ENCODE peak calls at places on chromosomes 5 and 9, in six cellular contexts. One of them, this sample, is unnamed.

GRCh38 chr5:76081811-76082783 is 1.1 kb upstream of the SV2C start:
- DNase-seq in PC-3: no peak
- DNase-seq in fibroblast of lung: no peak
- DNase-seq in MM.1S: no peak
- DNase-seq in mammary epithelial cell: no peak
- DNase-seq in keratinocyte: no peak
- DNase-seq in this sample: no peak

GRCh38 chr5:153562189-153562588 is 71.7 kb downstream of the GRIA1 start:
- DNase-seq in PC-3: peak; percentile 73
- DNase-seq in fibroblast of lung: peak; percentile 48
- DNase-seq in MM.1S: no peak
- DNase-seq in mammary epithelial cell: peak; percentile 72
- DNase-seq in keratinocyte: no peak
- DNase-seq in this sample: no peak

GRCh38 chr9:132583584-132584304 is 1.3 kb downstream of the BARHL1 start:
- DNase-seq in PC-3: no peak
- DNase-seq in fibroblast of lung: no peak
- DNase-seq in MM.1S: no peak
- DNase-seq in mammary epithelial cell: no peak
- DNase-seq in keratinocyte: no peak
- DNase-seq in this sample: no peak

GRCh38 chr5:107658528-107658927 is 12.2 kb downstream of the EFNA5 start:
- DNase-seq in PC-3: no peak
- DNase-seq in fibroblast of lung: no peak
- DNase-seq in MM.1S: no peak
- DNase-seq in mammary epithelial cell: no peak
- DNase-seq in keratinocyte: no peak
- DNase-seq in this sample: no peak

GRCh38 chr5:83911367-83911919 is 190.8 kb upstream of the HAPLN1 start:
- DNase-seq in PC-3: no peak
- DNase-seq in fibroblast of lung: no peak
- DNase-seq in MM.1S: no peak
- DNase-seq in mammary epithelial cell: no peak
- DNase-seq in keratinocyte: no peak
- DNase-seq in this sample: no peak

GRCh38 chr5:40429258-40430111 is 250.2 kb upstream of the PTGER4 start:
- DNase-seq in PC-3: peak; percentile 86
- DNase-seq in fibroblast of lung: peak; percentile 28
- DNase-seq in MM.1S: no peak
- DNase-seq in mammary epithelial cell: peak; percentile 80
- DNase-seq in keratinocyte: no peak
- DNase-seq in this sample: no peak

GRCh38 chr5:121987685-121988073 is 25.9 kb downstream of the SRFBP1 start:
- DNase-seq in PC-3: peak; percentile 45
- DNase-seq in fibroblast of lung: peak; percentile 50
- DNase-seq in MM.1S: no peak
- DNase-seq in mammary epithelial cell: no peak
- DNase-seq in keratinocyte: no peak
- DNase-seq in this sample: no peak

GRCh38 chr5:177094224-177095087 is 7.7 kb downstream of the FGFR4 start:
- DNase-seq in PC-3: no peak
- DNase-seq in fibroblast of lung: peak; percentile 98
- DNase-seq in MM.1S: no peak
- DNase-seq in mammary epithelial cell: no peak
- DNase-seq in keratinocyte: no peak
- DNase-seq in this sample: no peak

GRCh38 chr9:2725126-2725525 is 7.8 kb downstream of the KCNV2 start:
- DNase-seq in PC-3: no peak
- DNase-seq in fibroblast of lung: no peak
- DNase-seq in MM.1S: no peak
- DNase-seq in mammary epithelial cell: no peak
- DNase-seq in keratinocyte: no peak
- DNase-seq in this sample: no peak

DNA sequence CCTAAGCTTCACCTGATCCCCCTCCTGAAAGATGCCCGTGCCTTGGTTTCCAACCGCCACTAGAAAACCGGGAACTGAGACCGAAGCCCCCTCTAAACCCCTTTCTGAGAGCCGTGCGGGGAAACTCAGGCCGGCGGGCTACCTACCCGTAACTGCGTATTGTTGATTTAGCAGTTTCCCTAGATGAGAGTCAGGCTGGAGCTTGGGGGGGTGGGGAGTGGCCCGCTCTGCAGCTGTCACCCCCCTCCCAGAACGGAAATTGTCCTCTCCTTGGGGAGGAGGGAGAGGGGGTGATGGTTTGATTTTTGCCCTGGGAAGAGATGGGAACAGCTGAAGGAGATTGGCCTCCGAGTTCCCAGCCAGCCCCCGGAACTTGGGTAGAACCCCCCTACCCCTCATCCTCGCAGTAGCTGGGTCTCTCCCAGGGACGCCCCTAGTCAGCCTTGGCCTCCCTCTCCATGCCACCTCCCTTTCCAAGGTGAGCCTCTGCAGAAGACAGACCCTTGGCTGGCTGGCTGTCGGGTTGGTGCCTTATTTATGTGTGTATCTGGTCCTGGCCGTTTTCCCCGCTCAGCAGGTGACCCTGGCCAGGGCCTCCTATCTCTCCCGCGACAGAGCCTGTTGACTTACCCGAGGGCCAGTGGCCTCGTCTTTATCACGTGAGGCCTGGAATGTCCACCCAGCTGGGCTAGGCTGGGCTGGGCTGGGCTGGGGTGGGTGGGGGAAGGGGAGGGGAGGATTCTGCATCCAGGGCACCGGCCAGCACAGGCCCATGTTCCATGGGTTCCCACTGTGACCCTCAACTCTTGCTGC is 2.7 kb downstream of the CXXC5 start:
- DNase-seq in PC-3: no peak
- DNase-seq in fibroblast of lung: no peak
- DNase-seq in MM.1S: no peak
- DNase-seq in mammary epithelial cell: no peak
- DNase-seq in keratinocyte: no peak
- DNase-seq in this sample: no peak
- TF ChIP-seq EZH2 in PC-3: no peak
- TF ChIP-seq EZH2 in fibroblast of lung: no peak
- TF ChIP-seq EZH2 in MM.1S: no peak
- TF ChIP-seq EZH2 in mammary epithelial cell: no peak
- TF ChIP-seq EZH2 in keratinocyte: no peak
- TF ChIP-seq EZH2 in this sample: no peak

GRCh38 chr5:79873216-79873615 is 117.8 kb downstream of the MTX3 start:
- DNase-seq in PC-3: no peak
- DNase-seq in fibroblast of lung: no peak
- DNase-seq in MM.1S: no peak
- DNase-seq in mammary epithelial cell: no peak
- DNase-seq in keratinocyte: no peak
- DNase-seq in this sample: no peak

GRCh38 chr5:79875230-79875629 is 115.8 kb downstream of the MTX3 start:
- DNase-seq in PC-3: no peak
- DNase-seq in fibroblast of lung: no peak
- DNase-seq in MM.1S: no peak
- DNase-seq in mammary epithelial cell: no peak
- DNase-seq in keratinocyte: no peak
- DNase-seq in this sample: no peak

GRCh38 chr5:79878131-79878630 is 112.9 kb downstream of the MTX3 start:
- DNase-seq in PC-3: no peak
- DNase-seq in fibroblast of lung: no peak
- DNase-seq in MM.1S: no peak
- DNase-seq in mammary epithelial cell: no peak
- DNase-seq in keratinocyte: no peak
- DNase-seq in this sample: peak; percentile 97

GRCh38 chr5:79876510-79876909 is 114.6 kb downstream of the MTX3 start:
- DNase-seq in PC-3: no peak
- DNase-seq in fibroblast of lung: no peak
- DNase-seq in MM.1S: no peak
- DNase-seq in mammary epithelial cell: no peak
- DNase-seq in keratinocyte: no peak
- DNase-seq in this sample: no peak

DNA sequence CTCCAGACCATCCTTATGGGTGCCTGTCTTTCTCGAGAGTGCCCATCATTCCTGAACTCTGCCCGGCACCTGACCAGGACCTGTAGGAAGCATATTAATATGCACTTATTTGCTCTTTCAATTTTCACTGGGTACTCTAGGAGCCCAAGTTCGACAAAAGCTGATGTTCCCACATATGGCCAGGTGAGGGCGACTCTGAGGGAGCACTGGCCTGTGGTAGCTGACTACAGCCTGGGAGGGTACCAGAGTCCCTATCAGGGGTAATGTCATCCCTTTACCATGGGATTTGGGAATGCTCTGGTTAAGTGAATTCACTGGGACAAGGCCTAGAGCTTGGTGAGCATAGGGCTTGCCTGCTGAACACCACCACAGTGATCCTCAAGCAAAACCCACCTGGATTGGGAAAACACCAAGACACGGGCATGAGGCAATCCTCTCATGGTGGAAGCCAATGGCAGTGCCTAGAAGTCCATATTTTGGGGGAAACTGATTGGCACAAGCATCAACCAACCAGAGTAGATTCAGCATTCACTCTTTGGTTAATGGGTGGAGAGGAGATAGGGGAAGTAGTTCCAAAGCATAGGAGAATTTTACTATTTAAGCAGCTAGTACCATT is 112.2 kb downstream of the MTX3 start:
- DNase-seq in PC-3: peak; percentile 31
- DNase-seq in fibroblast of lung: no peak
- DNase-seq in MM.1S: no peak
- DNase-seq in mammary epithelial cell: peak; percentile 3
- DNase-seq in keratinocyte: no peak
- DNase-seq in this sample: no peak
- TF ChIP-seq EZH2 in PC-3: no peak
- TF ChIP-seq EZH2 in fibroblast of lung: no peak
- TF ChIP-seq EZH2 in MM.1S: no peak
- TF ChIP-seq EZH2 in mammary epithelial cell: no peak
- TF ChIP-seq EZH2 in keratinocyte: no peak
- TF ChIP-seq EZH2 in this sample: no peak

DNA sequence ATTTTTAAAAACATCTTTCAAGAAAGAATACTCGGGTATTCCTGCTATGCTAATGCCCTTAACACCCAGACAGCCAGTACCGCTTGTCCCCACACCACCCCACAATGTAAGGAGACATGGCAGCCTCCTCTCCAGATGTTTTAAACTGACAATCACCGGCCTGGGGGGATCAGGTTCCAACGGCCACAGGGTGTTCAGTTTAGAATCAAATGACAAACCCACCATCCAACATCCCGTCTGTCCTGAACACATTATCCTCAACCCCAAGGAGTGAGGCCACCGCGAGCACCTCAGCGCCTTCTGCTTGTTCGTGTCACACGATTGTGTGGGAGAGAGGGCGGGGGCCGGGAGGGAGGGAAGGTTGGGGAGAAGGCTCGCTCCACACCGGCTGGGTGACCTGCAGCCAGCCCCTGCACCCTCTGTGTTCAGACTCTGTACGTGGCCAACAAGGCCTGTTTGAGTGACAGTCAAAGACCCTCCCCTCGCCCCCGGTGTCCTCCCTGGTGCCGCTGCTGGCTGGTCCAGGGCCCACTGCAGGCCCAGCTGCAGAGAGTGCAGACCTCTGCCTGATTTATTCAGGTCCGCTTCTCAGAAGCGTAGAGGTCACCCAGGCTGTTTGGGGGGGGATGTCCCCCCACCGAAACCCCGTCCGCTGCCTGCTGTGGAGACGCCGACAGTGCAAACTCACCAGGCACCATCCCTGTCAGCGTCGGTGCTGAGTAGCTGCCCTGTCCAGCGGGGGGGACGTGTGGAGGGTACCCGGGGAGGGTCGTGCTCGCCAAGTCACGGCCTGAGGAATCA is 152.6 kb downstream of the PAX5 start:
- DNase-seq in PC-3: no peak
- DNase-seq in fibroblast of lung: no peak
- DNase-seq in MM.1S: no peak
- DNase-seq in mammary epithelial cell: no peak
- DNase-seq in keratinocyte: no peak
- DNase-seq in this sample: no peak
- TF ChIP-seq EZH2 in PC-3: no peak
- TF ChIP-seq EZH2 in fibroblast of lung: no peak
- TF ChIP-seq EZH2 in MM.1S: no peak
- TF ChIP-seq EZH2 in mammary epithelial cell: no peak
- TF ChIP-seq EZH2 in keratinocyte: no peak
- TF ChIP-seq EZH2 in this sample: no peak

GRCh38 chr5:88679638-88680037 is 203.3 kb downstream of the MEF2C start:
- DNase-seq in PC-3: no peak
- DNase-seq in fibroblast of lung: no peak
- DNase-seq in MM.1S: no peak
- DNase-seq in mammary epithelial cell: no peak
- DNase-seq in keratinocyte: no peak
- DNase-seq in this sample: no peak
- TF ChIP-seq EZH2 in PC-3: no peak
- TF ChIP-seq EZH2 in fibroblast of lung: peak; percentile 81
- TF ChIP-seq EZH2 in MM.1S: no peak
- TF ChIP-seq EZH2 in mammary epithelial cell: peak; percentile 70
- TF ChIP-seq EZH2 in keratinocyte: no peak
- TF ChIP-seq EZH2 in this sample: no peak

GRCh38 chr9:124000161-124000783 is 11.3 kb upstream of the LHX2 start:
- DNase-seq in PC-3: no peak
- DNase-seq in fibroblast of lung: no peak
- DNase-seq in MM.1S: no peak
- DNase-seq in mammary epithelial cell: no peak
- DNase-seq in keratinocyte: no peak
- DNase-seq in this sample: no peak
- TF ChIP-seq EZH2 in PC-3: peak; percentile 44
- TF ChIP-seq EZH2 in fibroblast of lung: peak; percentile 98
- TF ChIP-seq EZH2 in MM.1S: no peak
- TF ChIP-seq EZH2 in mammary epithelial cell: peak; percentile 99
- TF ChIP-seq EZH2 in keratinocyte: peak; percentile 95
- TF ChIP-seq EZH2 in this sample: peak; percentile 90

DNA sequence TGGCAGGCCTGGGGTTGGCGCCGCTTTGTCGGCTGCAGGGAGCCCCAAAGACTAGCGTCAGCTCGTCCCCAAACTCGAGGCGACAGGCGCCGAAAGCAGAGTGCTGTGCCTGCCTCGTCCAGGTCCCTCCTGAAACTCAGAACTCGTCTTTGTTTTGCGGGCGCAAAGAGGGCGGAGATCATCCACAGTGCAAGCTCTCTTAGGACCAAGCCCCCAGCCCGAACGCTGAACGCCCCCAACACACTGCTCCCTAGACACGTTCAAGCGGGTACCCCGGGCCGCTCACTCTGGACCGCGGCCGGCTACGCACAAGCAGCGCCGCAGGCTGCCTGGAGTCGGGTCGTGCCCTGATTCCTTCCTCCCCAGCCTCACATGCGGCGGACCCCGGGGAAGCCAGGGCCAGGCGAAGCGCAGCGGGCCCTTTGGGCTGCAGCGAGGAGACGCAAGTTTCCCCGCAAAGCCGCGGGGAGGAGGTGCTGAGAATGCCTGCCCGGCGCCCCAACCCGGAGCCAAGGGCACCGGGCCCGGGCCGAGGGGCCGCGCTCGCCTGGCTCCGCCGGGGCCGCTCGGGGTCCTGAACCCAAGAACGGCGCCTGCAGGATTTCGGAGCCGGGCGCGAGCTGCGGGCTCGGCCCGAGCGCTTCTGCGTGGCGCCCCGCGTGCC is 852 bp downstream of the FSTL4 start:
- DNase-seq in PC-3: no peak
- DNase-seq in fibroblast of lung: no peak
- DNase-seq in MM.1S: no peak
- DNase-seq in mammary epithelial cell: no peak
- DNase-seq in keratinocyte: no peak
- DNase-seq in this sample: no peak
- TF ChIP-seq EZH2 in PC-3: no peak
- TF ChIP-seq EZH2 in fibroblast of lung: peak; percentile 93
- TF ChIP-seq EZH2 in MM.1S: no peak
- TF ChIP-seq EZH2 in mammary epithelial cell: peak; percentile 92
- TF ChIP-seq EZH2 in keratinocyte: peak; percentile 100
- TF ChIP-seq EZH2 in this sample: peak; percentile 59

This sample was measured in SK-N-MC.